ENCODE peak calls at places on chromosomes 7 and 10, in six cellular contexts. One of them, this sample, is unnamed.

GRCh38 chr10:3935141-3935540 is 150.1 kb upstream of the KLF6 start:
- DNase-seq in HepG2: no peak
- DNase-seq in A549: no peak
- DNase-seq in HL-60: no peak
- DNase-seq in GM23338: no peak
- DNase-seq in HCT116: no peak
- DNase-seq in this sample: no peak

GRCh38 chr10:83346216-83346910 is 792.9 kb upstream of the GHITM start:
- DNase-seq in HepG2: no peak
- DNase-seq in A549: no peak
- DNase-seq in HL-60: no peak
- DNase-seq in GM23338: no peak
- DNase-seq in HCT116: no peak
- DNase-seq in this sample: no peak

GRCh38 chr10:79399242-79399831 is 46.1 kb downstream of the ZCCHC24 start:
- DNase-seq in HepG2: no peak
- DNase-seq in A549: no peak
- DNase-seq in HL-60: peak; percentile 58
- DNase-seq in GM23338: peak; percentile 77
- DNase-seq in HCT116: no peak
- DNase-seq in this sample: no peak

GRCh38 chr7:152145853-152146466 is 120.5 kb downstream of the GALNT11 start:
- DNase-seq in HepG2: peak; percentile 40
- DNase-seq in A549: peak; percentile 52
- DNase-seq in HL-60: no peak
- DNase-seq in GM23338: peak; percentile 66
- DNase-seq in HCT116: peak; percentile 22
- DNase-seq in this sample: peak; percentile 18

GRCh38 chr10:96133135-96133534 is 3.0 kb downstream of the ZNF518A start:
- DNase-seq in HepG2: no peak
- DNase-seq in A549: no peak
- DNase-seq in HL-60: no peak
- DNase-seq in GM23338: no peak
- DNase-seq in HCT116: no peak
- DNase-seq in this sample: no peak

GRCh38 chr7:116075351-116076145 is 45.0 kb upstream of the TFEC start:
- DNase-seq in HepG2: no peak
- DNase-seq in A549: peak; percentile 6
- DNase-seq in HL-60: no peak
- DNase-seq in GM23338: no peak
- DNase-seq in HCT116: no peak
- DNase-seq in this sample: no peak

GRCh38 chr10:2994562-2994961 is 72.8 kb upstream of the PFKP start:
- DNase-seq in HepG2: no peak
- DNase-seq in A549: no peak
- DNase-seq in HL-60: no peak
- DNase-seq in GM23338: no peak
- DNase-seq in HCT116: no peak
- DNase-seq in this sample: no peak

GRCh38 chr7:27640914-27641570 is 21.6 kb downstream of the HIBADH start:
- DNase-seq in HepG2: peak; percentile 44
- DNase-seq in A549: peak; percentile 76
- DNase-seq in HL-60: no peak
- DNase-seq in GM23338: no peak
- DNase-seq in HCT116: no peak
- DNase-seq in this sample: no peak

GRCh38 chr10:21347043-21347799 is 178.3 kb downstream of the SKIDA1 start:
- DNase-seq in HepG2: no peak
- DNase-seq in A549: no peak
- DNase-seq in HL-60: no peak
- DNase-seq in GM23338: no peak
- DNase-seq in HCT116: no peak
- DNase-seq in this sample: no peak

GRCh38 chr7:28200598-28200997 is 20.0 kb upstream of the JAZF1 start:
- DNase-seq in HepG2: no peak
- DNase-seq in A549: no peak
- DNase-seq in HL-60: no peak
- DNase-seq in GM23338: no peak
- DNase-seq in HCT116: no peak
- DNase-seq in this sample: no peak

GRCh38 chr7:2510909-2511768 is 8.4 kb upstream of the LFNG start:
- DNase-seq in HepG2: peak; percentile 56
- DNase-seq in A549: no peak
- DNase-seq in HL-60: peak; percentile 74
- DNase-seq in GM23338: no peak
- DNase-seq in HCT116: no peak
- DNase-seq in this sample: no peak

GRCh38 chr7:103593691-103594090 is 147.7 kb upstream of the SLC26A5 start:
- DNase-seq in HepG2: no peak
- DNase-seq in A549: no peak
- DNase-seq in HL-60: no peak
- DNase-seq in GM23338: no peak
- DNase-seq in HCT116: no peak
- DNase-seq in this sample: no peak

GRCh38 chr10:74892874-74893273 is 66.5 kb downstream of the KAT6B start:
- DNase-seq in HepG2: no peak
- DNase-seq in A549: no peak
- DNase-seq in HL-60: no peak
- DNase-seq in GM23338: no peak
- DNase-seq in HCT116: no peak
- DNase-seq in this sample: no peak

GRCh38 chr7:66247387-66248078 is 42.4 kb downstream of the TPST1 start:
- DNase-seq in HepG2: no peak
- DNase-seq in A549: peak; percentile 12
- DNase-seq in HL-60: no peak
- DNase-seq in GM23338: no peak
- DNase-seq in HCT116: no peak
- DNase-seq in this sample: no peak

GRCh38 chr7:12893292-12893691 is 205.9 kb downstream of the ARL4A start:
- DNase-seq in HepG2: no peak
- DNase-seq in A549: no peak
- DNase-seq in HL-60: no peak
- DNase-seq in GM23338: no peak
- DNase-seq in HCT116: no peak
- DNase-seq in this sample: no peak

GRCh38 chr10:92350411-92350810 is 59.4 kb downstream of the MARCHF5 start:
- DNase-seq in HepG2: no peak
- DNase-seq in A549: no peak
- DNase-seq in HL-60: no peak
- DNase-seq in GM23338: no peak
- DNase-seq in HCT116: no peak
- DNase-seq in this sample: no peak

GRCh38 chr7:101717986-101718746 is 89.1 kb upstream of the MYL10 start:
- DNase-seq in HepG2: peak; percentile 28
- DNase-seq in A549: no peak
- DNase-seq in HL-60: peak; percentile 80
- DNase-seq in GM23338: no peak
- DNase-seq in HCT116: no peak
- DNase-seq in this sample: no peak

DNA sequence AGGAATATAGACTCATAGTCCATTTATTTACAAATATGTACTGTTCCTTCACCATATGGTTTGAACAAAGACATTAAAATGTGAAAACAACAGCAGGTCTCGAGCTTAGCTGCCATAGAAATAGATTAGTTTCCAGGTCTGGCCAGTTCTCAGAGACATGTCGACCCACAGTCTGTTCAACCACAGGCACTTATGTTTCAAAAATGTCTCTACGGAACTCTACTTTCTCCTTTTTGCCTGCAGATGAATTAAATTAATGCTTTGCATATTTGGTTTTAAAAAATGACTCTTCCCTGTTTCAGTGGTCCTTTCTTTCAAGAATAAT is 152.4 kb upstream of the SLC13A1 start:
- DNase-seq in HepG2: no peak
- DNase-seq in A549: no peak
- DNase-seq in HL-60: no peak
- DNase-seq in GM23338: no peak
- DNase-seq in HCT116: no peak
- DNase-seq in this sample: no peak
- TF ChIP-seq REST in HepG2: no peak
- TF ChIP-seq REST in A549: no peak
- TF ChIP-seq REST in HL-60: no peak
- TF ChIP-seq REST in GM23338: no peak
- TF ChIP-seq REST in HCT116: no peak
- TF ChIP-seq REST in this sample: no peak

GRCh38 chr10:11921800-11922387 is 98.7 kb downstream of the PROSER2 start:
- DNase-seq in HepG2: no peak
- DNase-seq in A549: no peak
- DNase-seq in HL-60: no peak
- DNase-seq in GM23338: no peak
- DNase-seq in HCT116: no peak
- DNase-seq in this sample: no peak

GRCh38 chr10:11918384-11918783 is 95.2 kb downstream of the PROSER2 start:
- DNase-seq in HepG2: no peak
- DNase-seq in A549: no peak
- DNase-seq in HL-60: no peak
- DNase-seq in GM23338: no peak
- DNase-seq in HCT116: no peak
- DNase-seq in this sample: no peak

GRCh38 chr10:11919271-11919670 is 96.1 kb downstream of the PROSER2 start:
- DNase-seq in HepG2: no peak
- DNase-seq in A549: no peak
- DNase-seq in HL-60: no peak
- DNase-seq in GM23338: no peak
- DNase-seq in HCT116: no peak
- DNase-seq in this sample: no peak
- TF ChIP-seq REST in HepG2: no peak
- TF ChIP-seq REST in A549: no peak
- TF ChIP-seq REST in HL-60: no peak
- TF ChIP-seq REST in GM23338: no peak
- TF ChIP-seq REST in HCT116: no peak
- TF ChIP-seq REST in this sample: no peak

GRCh38 chr10:48517911-48518321 is 87.0 kb downstream of the ARHGAP22 start:
- DNase-seq in HepG2: no peak
- DNase-seq in A549: no peak
- DNase-seq in HL-60: peak; percentile 41
- DNase-seq in GM23338: no peak
- DNase-seq in HCT116: no peak
- DNase-seq in this sample: no peak

GRCh38 chr10:48518926-48519730 is 85.7 kb downstream of the ARHGAP22 start:
- DNase-seq in HepG2: no peak
- DNase-seq in A549: no peak
- DNase-seq in HL-60: no peak
- DNase-seq in GM23338: no peak
- DNase-seq in HCT116: no peak
- DNase-seq in this sample: no peak

GRCh38 chr10:48519731-48520506 is 85.0 kb downstream of the ARHGAP22 start:
- DNase-seq in HepG2: no peak
- DNase-seq in A549: no peak
- DNase-seq in HL-60: no peak
- DNase-seq in GM23338: no peak
- DNase-seq in HCT116: no peak
- DNase-seq in this sample: no peak

GRCh38 chr10:48517482-48517881 is 87.4 kb downstream of the ARHGAP22 start:
- DNase-seq in HepG2: no peak
- DNase-seq in A549: no peak
- DNase-seq in HL-60: no peak
- DNase-seq in GM23338: no peak
- DNase-seq in HCT116: no peak
- DNase-seq in this sample: no peak

DNA sequence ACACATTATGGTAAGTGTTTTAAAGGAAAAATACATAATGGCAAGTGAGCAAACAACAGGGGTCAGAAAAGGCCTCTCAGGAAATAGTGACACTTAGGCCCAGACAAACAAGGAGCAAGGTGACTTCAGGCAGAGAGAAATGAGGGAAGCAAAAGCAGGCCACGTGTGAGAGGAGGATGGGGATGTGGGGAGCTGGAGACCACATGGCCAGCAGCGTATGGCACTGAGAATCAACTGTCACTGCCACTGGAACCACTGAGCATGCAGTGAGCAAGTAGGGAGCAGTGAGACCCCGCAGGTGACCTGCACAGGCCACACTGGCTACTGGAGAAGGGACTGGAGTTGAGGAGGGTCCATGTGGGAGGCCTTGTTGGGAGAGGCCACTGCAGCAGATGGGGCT is 86.5 kb downstream of the ARHGAP22 start:
- DNase-seq in HepG2: no peak
- DNase-seq in A549: no peak
- DNase-seq in HL-60: peak; percentile 29
- DNase-seq in GM23338: no peak
- DNase-seq in HCT116: no peak
- DNase-seq in this sample: no peak
- TF ChIP-seq REST in HepG2: no peak
- TF ChIP-seq REST in A549: no peak
- TF ChIP-seq REST in HL-60: no peak
- TF ChIP-seq REST in GM23338: no peak
- TF ChIP-seq REST in HCT116: no peak
- TF ChIP-seq REST in this sample: no peak

DNA sequence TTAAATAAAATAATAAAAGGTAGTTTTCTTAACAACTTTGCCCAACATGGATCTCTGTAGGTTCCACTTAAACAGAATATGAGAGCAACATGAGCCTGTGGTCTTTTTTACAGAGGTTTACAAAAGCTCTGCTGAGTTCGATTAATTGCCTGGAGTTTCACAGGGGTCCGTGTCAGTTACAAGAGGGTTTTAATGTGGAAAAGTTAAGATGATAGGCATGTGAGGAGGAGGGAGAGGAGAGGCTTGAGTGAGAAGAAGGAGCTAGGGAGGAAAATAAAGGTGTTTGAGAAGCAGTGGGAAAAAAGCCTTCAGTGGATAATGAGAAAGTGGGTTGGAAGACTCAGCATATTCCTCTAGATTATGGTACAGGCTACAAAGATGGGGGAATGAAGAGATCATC is 318.0 kb downstream of the CXCL12 start:
- DNase-seq in HepG2: no peak
- DNase-seq in A549: no peak
- DNase-seq in HL-60: no peak
- DNase-seq in GM23338: no peak
- DNase-seq in HCT116: no peak
- DNase-seq in this sample: no peak
- TF ChIP-seq REST in HepG2: no peak
- TF ChIP-seq REST in A549: no peak
- TF ChIP-seq REST in HL-60: no peak
- TF ChIP-seq REST in GM23338: no peak
- TF ChIP-seq REST in HCT116: no peak
- TF ChIP-seq REST in this sample: no peak